ENCODE peak calls at places on chromosomes 12 and 14, in ten cellular contexts. O is progenitor cell of endocrine pancreas; C is heart right ventricle; B is A673; X is heart left ventricle; V is transverse colon; D is astrocyte; A is GM12864; W is bronchial epithelial cell; F is CD4-positive, alpha-beta T cell. T is an unnamed sample.

GRCh38 chr14:51652168-51653095 is 722 bp downstream of the FRMD6 start:
- DNase-seq in O (peak; percentile 42), C (peak; percentile 25), B (no peak), X (peak; percentile 61), V (peak; percentile 35), D (no peak), A (no peak), W (no peak), F (no peak), T (no peak)

GRCh38 chr12:104263580-104264358 is 39.8 kb upstream of the EID3 start:
- DNase-seq in O (no peak), C (no peak), B (no peak), X (no peak), V (no peak), D (no peak), A (no peak), W (peak; percentile 99), F (no peak), T (no peak)

GRCh38 chr12:116152268-116152667 is 125.2 kb downstream of the MED13L start:
- DNase-seq in O (no peak), C (no peak), B (peak; percentile 43), X (no peak), V (no peak), D (peak; percentile 97), A (no peak), W (peak; percentile 73), F (no peak), T (no peak)

GRCh38 chr14:76218660-76219059 is 66.9 kb downstream of the GPATCH2L start:
- DNase-seq in O (no peak), C (no peak), B (no peak), X (no peak), V (no peak), D (no peak), A (no peak), W (no peak), F (no peak), T (no peak)

GRCh38 chr14:91372680-91373495 is 44.7 kb downstream of the CCDC88C start:
- DNase-seq in O (no peak), C (no peak), B (no peak), X (no peak), V (peak; percentile 55), D (no peak), A (no peak), W (no peak), F (no peak), T (no peak)

GRCh38 chr12:70854871-70855578 is 65.5 kb downstream of the PTPRR start:
- DNase-seq in O (no peak), C (no peak), B (no peak), X (no peak), V (no peak), D (no peak), A (no peak), W (no peak), F (no peak), T (no peak)

GRCh38 chr12:42935090-42935489 is 345.5 kb upstream of the PRICKLE1 start:
- DNase-seq in O (no peak), C (no peak), B (no peak), X (no peak), V (no peak), D (no peak), A (no peak), W (no peak), F (no peak), T (no peak)

GRCh38 chr14:80607430-80608200 is 333.9 kb downstream of the CEP128 start:
- DNase-seq in O (no peak), C (no peak), B (peak; percentile 33), X (no peak), V (no peak), D (no peak), A (no peak), W (no peak), F (no peak), T (no peak)

GRCh38 chr12:468671-469389 is 9.1 kb downstream of the B4GALNT3 start:
- DNase-seq in O (no peak), C (no peak), B (no peak), X (no peak), V (no peak), D (peak; percentile 85), A (no peak), W (peak; percentile 63), F (no peak), T (no peak)

GRCh38 chr14:101026341-101026740 is 122.8 kb upstream of the RTL1 start:
- DNase-seq in O (no peak), C (no peak), B (no peak), X (no peak), V (no peak), D (no peak), A (no peak), W (no peak), F (no peak), T (no peak)

GRCh38 chr12:124878795-124879516 is 15.3 kb upstream of the SCARB1 start:
- DNase-seq in O (no peak), C (no peak), B (no peak), X (no peak), V (no peak), D (no peak), A (no peak), W (no peak), F (no peak), T (no peak)

GRCh38 chr12:122888232-122888752 is 7.6 kb downstream of the VPS37B start:
- DNase-seq in O (no peak), C (no peak), B (peak; percentile 68), X (no peak), V (peak; percentile 78), D (peak; percentile 77), A (no peak), W (peak; percentile 100), F (peak; percentile 82), T (peak; percentile 60)

GRCh38 chr12:109735051-109735521 is 21.5 kb downstream of the FAM222A start:
- DNase-seq in O (peak; percentile 6), C (no peak), B (no peak), X (peak; percentile 11), V (no peak), D (no peak), A (no peak), W (no peak), F (no peak), T (peak; percentile 14)

GRCh38 chr14:53249059-53249458 is 95.9 kb upstream of the DDHD1 start:
- DNase-seq in O (no peak), C (no peak), B (no peak), X (no peak), V (no peak), D (peak; percentile 3), A (no peak), W (peak; percentile 25), F (no peak), T (no peak)

GRCh38 chr14:92039073-92039719 is 663 bp downstream of the TRIP11 start:
- DNase-seq in O (peak; percentile 41), C (no peak), B (peak; percentile 50), X (no peak), V (peak; percentile 26), D (peak; percentile 86), A (no peak), W (peak; percentile 64), F (no peak), T (peak; percentile 74)

GRCh38 chr12:104234926-104235499 is 19.4 kb downstream of the TXNRD1 start:
- DNase-seq in O (no peak), C (no peak), B (no peak), X (no peak), V (no peak), D (no peak), A (no peak), W (no peak), F (no peak), T (no peak)

DNA sequence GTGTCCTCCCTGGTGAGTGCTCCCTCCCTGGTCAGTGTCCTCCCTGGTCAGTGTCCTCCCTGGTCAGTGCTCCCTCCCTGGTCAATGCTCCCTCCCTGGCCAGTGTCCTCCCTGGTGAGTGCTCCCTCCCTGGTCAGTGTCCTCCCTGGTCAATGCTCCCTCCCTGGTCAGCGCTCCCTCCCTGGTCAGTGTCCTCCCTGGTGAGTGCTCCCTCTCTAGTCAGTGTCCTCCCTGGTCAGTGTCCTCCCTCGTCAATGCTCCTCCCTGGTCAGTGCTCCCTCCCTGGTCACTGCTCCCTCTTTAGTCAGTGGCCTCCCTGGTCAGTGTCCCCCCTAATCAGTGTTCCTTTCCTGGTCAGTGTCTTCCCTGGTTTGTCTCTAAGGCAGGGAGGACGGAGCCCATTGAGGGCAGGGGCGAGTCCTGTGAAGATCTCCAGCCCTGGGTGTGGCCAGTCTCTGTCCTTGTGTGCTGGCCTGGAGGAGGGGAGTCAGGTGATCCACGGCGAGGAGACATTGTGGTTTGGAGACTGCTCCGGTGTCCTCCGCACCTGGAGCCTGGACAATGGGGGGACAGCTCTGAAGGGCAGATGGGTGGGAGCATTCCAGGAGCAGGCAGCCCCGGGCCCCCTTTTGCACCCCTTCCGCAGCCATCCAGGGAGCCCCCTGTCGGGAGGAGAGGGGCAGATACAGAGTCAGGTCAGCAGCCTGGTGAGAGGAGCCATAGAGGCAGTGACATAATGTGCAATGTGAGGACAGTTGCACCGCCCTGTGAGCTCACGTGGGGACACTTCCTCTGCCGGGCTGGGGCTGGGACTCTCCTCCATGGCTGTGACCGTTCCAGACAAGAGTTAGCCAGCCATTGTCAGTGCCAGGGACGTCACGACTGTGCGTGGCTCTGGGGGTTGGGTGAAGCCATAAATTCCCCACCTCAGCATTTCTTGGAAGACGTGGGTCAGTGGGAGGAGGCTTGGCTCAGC is 93.4 kb downstream of the ADGRD1 start:
- DNase-seq in O (no peak), C (peak; percentile 78), B (no peak), X (peak; percentile 73), V (no peak), D (no peak), A (no peak), W (no peak), F (no peak), T (no peak)
- TF ChIP-seq CTCF in O (no peak), C (no peak), B (no peak), X (peak; percentile 14), V (no peak), D (no peak), A (no peak), W (no peak), F (no peak), T (no peak)

GRCh38 chr12:111607239-111607638 is 8.1 kb upstream of the ATXN2 start:
- DNase-seq in O (no peak), C (no peak), B (no peak), X (no peak), V (no peak), D (no peak), A (no peak), W (no peak), F (no peak), T (no peak)
- TF ChIP-seq CTCF in O (no peak), C (no peak), B (no peak), X (no peak), V (no peak), D (no peak), A (no peak), W (no peak), F (no peak), T (no peak)

GRCh38 chr12:1505576-1505975 is 88.8 kb downstream of the FBXL14 start:
- DNase-seq in O (no peak), C (no peak), B (no peak), X (no peak), V (no peak), D (no peak), A (no peak), W (no peak), F (no peak), T (no peak)
- TF ChIP-seq CTCF in O (no peak), C (no peak), B (no peak), X (no peak), V (no peak), D (no peak), A (no peak), W (no peak), F (no peak), T (no peak)

DNA sequence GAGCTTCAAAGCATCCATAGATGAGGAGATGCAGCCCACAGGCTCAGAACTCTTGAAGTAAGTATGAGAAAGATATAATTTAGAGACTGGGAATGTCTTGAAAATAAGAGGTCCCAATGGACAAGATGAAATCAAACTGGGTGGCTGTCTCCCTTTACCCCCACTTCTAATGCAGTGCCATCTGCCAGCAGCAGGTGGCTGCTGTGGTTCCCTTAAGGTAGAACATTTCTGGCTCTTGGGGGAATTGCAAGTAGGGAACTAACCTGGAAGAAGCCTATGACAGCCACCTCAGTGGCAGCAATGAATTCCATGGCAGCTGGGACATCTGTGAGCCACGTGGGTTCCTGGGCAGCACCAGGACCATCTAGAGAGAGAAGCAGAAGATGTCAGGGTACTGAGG is 648 bp downstream of the ERP27 start:
- DNase-seq in O (no peak), C (no peak), B (no peak), X (no peak), V (no peak), D (no peak), A (no peak), W (no peak), F (no peak), T (no peak)
- TF ChIP-seq CTCF in O (peak; percentile 22), C (no peak), B (peak; percentile 28), X (no peak), V (no peak), D (no peak), A (peak; percentile 54), W (no peak), F (peak; percentile 59), T (peak; percentile 51)